ENCODE peak calls at places on chromosomes 7 and 10, in five cellular contexts. S is adrenal gland, A is transverse colon, P is Peyer's patch, B is lower lobe of right lung. J is an unnamed sample.

GRCh38 chr7:1025747-1026581 is 18.4 kb upstream of the GPR146 start:
- DNase-seq in P (no peak), S (no peak), B (no peak), A (no peak), J (no peak)

GRCh38 chr7:157136372-157136771 is 2.4 kb upstream of the UBE3C start:
- DNase-seq in B (no peak), S (peak; percentile 9), A (no peak), P (no peak), J (peak; percentile 64)

GRCh38 chr7:115748123-115748738 is 282.3 kb downstream of the TFEC start:
- DNase-seq in A (no peak), B (no peak), S (no peak), P (no peak), J (peak; percentile 14)

GRCh38 chr7:35401217-35401879 is 147.4 kb upstream of the TBX20 start:
- DNase-seq in S (no peak), A (no peak), P (no peak), B (no peak), J (no peak)

GRCh38 chr10:31912898-31913847 is 15.5 kb downstream of the ARHGAP12 start:
- DNase-seq in A (no peak), S (no peak), B (no peak), P (no peak), J (peak; percentile 42)

GRCh38 chr10:566241-566885 is 123.1 kb downstream of the DIP2C start:
- DNase-seq in P (no peak), A (no peak), S (peak; percentile 40), B (peak; percentile 22), J (no peak)

GRCh38 chr10:37053476-37053875 is 71.9 kb upstream of the ANKRD30A start:
- DNase-seq in S (no peak), A (no peak), P (no peak), B (no peak), J (no peak)

GRCh38 chr10:31761156-31761555 is 167.5 kb downstream of the ARHGAP12 start:
- DNase-seq in S (no peak), A (no peak), P (no peak), B (no peak), J (no peak)

GRCh38 chr10:133180915-133181639 is 21.1 kb downstream of the KNDC1 start:
- DNase-seq in B (no peak), P (no peak), A (no peak), S (no peak), J (no peak)

GRCh38 chr10:24528960-24529359 is 194.7 kb downstream of the ARHGAP21 start:
- DNase-seq in B (no peak), S (no peak), A (no peak), P (no peak), J (no peak)

GRCh38 chr10:117217196-117217761 is 20.0 kb downstream of the KCNK18 start:
- DNase-seq in P (no peak), A (peak; percentile 32), S (no peak), B (no peak), J (peak; percentile 40)

GRCh38 chr10:117216611-117217195 is 19.4 kb downstream of the KCNK18 start:
- DNase-seq in P (peak; percentile 40), A (peak; percentile 65), B (peak; percentile 84), S (peak; percentile 69), J (peak; percentile 50)

GRCh38 chr10:117214401-117214800 is 17.1 kb downstream of the KCNK18 start:
- DNase-seq in A (no peak), P (no peak), B (no peak), S (no peak), J (peak; percentile 38)

GRCh38 chr10:117215079-117215478 is 17.8 kb downstream of the KCNK18 start:
- DNase-seq in S (no peak), B (no peak), A (no peak), P (no peak), J (no peak)

GRCh38 chr10:117216028-117216427 is 18.7 kb downstream of the KCNK18 start:
- DNase-seq in A (no peak), P (no peak), B (no peak), S (no peak), J (no peak)
- H3K4me3 ChIP-seq in A (no peak overlapping the region), P (no peak overlapping the region), B (no peak overlapping the region), S (no peak overlapping the region), J (peak overlapping the region; percentile 47)

DNA sequence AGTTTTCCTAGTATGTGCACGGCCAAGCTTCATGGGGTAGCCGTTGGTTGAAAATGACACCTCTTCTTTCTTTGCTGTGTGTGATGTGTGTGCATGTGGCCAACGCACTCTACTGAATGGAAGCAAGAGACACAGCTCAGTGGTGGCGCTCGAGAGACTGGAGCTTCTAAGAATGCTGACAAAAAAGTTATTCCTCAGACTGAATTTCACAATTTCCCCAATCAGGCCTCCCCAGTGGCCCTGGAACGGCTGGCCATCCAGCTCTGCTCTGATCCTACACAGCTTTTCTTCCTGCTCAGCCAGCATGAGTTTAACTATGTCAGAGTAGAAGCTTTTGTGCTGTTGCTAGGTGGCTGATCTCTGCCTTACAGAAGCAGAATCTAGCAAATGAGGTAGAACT is 186.7 kb upstream of the PLXDC2 start:
- DNase-seq in A (peak; percentile 30), S (peak; percentile 76), B (peak; percentile 73), P (no peak), J (peak; percentile 20)
- TF ChIP-seq CTCF in A (no peak), S (peak; percentile 18), B (peak; percentile 20), P (no peak), J (no peak)

GRCh38 chr7:113084499-113085172 is 2.0 kb downstream of the GPR85 start:
- DNase-seq in B (no peak), S (no peak), P (no peak), A (no peak), J (no peak)

GRCh38 chr7:113086928-113087277 is 276 bp upstream of the GPR85 start:
- DNase-seq in B (no peak), S (no peak), P (no peak), A (no peak), J (no peak)

GRCh38 chr7:113087278-113087998 is 811 bp upstream of the GPR85 start:
- DNase-seq in B (no peak), S (no peak), A (no peak), P (no peak), J (peak; percentile 84)

GRCh38 chr7:113085781-113086390 is 741 bp downstream of the GPR85 start:
- DNase-seq in A (no peak), P (no peak), S (no peak), B (no peak), J (peak; percentile 10)

DNA sequence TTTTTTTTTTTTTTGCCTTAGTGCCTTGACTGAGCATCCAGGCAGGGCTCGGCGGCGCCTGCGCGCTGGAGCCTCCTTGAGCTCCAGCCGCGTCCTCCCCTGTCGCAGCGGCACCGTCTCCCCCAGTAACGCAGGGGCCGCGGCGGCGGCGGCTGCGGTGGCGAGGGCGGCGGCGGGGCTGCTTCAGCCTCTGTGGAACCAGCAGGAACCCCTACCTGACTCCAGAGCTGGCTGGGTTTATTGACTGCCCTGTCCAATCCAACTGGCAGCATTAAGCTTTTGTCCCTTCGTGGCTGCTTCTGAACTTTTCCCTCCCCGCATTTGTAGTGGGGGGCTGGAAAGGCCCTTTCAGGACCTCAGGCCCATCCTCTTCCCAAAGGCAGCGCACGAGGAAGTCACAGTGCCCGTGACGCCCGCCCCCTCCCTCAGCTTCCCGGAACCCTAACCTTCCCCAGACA is at the start of gene GPR85:
- DNase-seq in A (peak; percentile 17), S (peak; percentile 61), B (peak; percentile 68), P (no peak), J (peak; percentile 91)
- H3K4me3 ChIP-seq in A (peak within 1 kb of the TSS; percentile 14), S (no peak within 1 kb of the TSS), B (peak within 1 kb of the TSS; percentile 55), P (peak within 1 kb of the TSS; percentile 45), J (peak within 1 kb of the TSS; percentile 77)

DNA sequence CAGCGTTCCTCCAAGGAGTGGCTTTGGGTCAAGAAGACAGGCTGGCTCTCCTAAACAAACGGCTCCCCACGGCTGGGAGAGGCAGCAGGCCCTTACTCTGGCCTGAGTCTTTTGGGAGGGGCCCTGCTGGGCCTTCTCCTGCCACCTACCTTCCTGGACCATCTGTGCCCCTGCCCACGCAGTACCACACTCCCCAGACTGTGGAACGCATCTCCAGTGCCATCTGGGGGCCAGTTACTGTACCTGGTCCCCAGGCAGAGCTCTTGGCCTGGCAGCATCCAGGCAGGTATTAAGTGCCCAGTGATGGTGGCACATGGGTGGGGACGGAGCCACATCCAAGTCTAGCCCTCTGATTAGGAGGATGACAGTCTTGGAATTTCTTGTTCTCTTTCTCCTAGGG is 14.4 kb downstream of the ALKBH4 start:
- DNase-seq in S (no peak), A (peak; percentile 48), P (peak; percentile 64), B (no peak), J (peak; percentile 29)
- TF ChIP-seq CTCF in S (no peak), A (no peak), P (peak; percentile 15), B (peak; percentile 26), J (no peak)

DNA sequence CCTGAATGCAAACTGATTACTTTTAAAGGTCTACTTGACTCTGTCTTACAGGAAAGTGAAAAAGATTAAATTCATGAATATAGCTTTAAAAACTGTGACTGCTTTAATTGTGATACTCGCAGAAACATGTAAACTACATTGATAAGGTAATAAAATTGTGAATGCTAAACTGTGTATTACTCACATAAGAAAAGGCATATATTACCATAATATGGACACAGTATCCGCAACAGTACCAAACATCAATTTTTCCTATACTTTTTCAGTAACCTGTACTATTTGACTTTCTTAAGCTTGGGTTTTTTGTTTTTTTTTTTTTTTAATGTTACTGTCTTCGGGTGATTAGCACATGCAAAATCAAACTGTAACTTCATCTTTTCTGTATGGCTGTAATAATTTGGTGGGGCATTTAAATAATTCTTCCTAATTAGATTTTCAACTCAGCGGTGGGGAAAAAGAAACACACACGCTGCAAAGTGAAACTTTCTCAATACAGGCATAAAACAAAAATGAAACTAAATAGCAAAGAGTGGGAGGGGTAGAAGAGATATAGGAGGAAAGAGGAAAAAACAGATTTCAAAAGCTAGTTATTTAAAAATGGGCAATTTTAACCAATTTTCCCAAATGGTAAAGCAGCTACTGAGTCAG is 23.2 kb downstream of the NT5C3A start:
- DNase-seq in S (no peak), B (no peak), P (no peak), A (no peak), J (no peak)
- H3K4me3 ChIP-seq in S (no peak overlapping the region), B (peak overlapping the region; percentile 57), P (peak overlapping the region; percentile 54), A (peak overlapping the region; percentile 36), J (peak overlapping the region; percentile 59)

DNA sequence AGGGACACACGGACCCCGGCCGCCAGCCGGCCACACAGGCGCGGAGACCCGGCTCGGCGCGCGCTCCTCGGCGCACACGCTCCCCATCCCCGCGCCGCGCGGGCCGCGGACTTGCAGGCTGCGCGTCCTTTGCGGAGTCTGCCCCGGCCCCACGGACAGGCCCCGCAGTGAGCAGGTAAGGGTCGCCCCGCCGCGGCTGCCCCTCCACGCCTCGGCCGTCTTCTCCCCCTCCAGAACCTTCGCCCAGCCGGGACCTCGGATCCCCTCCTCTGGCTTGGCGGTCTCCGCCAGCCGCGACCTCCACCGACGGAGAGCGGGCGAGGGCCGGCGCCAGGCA is 364 bp downstream of the ADCYAP1R1 start:
- DNase-seq in P (no peak), A (no peak), B (no peak), S (no peak), J (no peak)
- TF ChIP-seq CTCF in P (no peak), A (no peak), B (no peak), S (no peak), J (no peak)